ENCODE peak calls at places on chromosome 14, in six cellular contexts. One of them, this sample, is unnamed.
A peak's percentile ranks its signal among the peaks of the same experiment; 100 is the strongest.

GRCh38 chr14:39232554-39233415 is 930 bp upstream of the MIA2 start:
- DNase-seq in fibroblast of lung: peak; percentile 83
- DNase-seq in body of pancreas: no peak
- DNase-seq in WERI-Rb-1: no peak
- DNase-seq in aorta: peak; percentile 54
- DNase-seq in foreskin keratinocyte: no peak
- DNase-seq in this sample: no peak

GRCh38 chr14:103512701-103513611 is 9.7 kb downstream of the CKB start:
- DNase-seq in body of pancreas: peak; percentile 60
- DNase-seq in foreskin keratinocyte: peak; percentile 97
- DNase-seq in aorta: peak; percentile 91
- DNase-seq in WERI-Rb-1: peak; percentile 69
- DNase-seq in fibroblast of lung: peak; percentile 57
- DNase-seq in this sample: peak; percentile 95

GRCh38 chr14:103313704-103314103 is 20.3 kb upstream of the EIF5 start:
- DNase-seq in aorta: no peak
- DNase-seq in fibroblast of lung: no peak
- DNase-seq in WERI-Rb-1: no peak
- DNase-seq in body of pancreas: no peak
- DNase-seq in foreskin keratinocyte: no peak
- DNase-seq in this sample: no peak

GRCh38 chr14:89564291-89564957 is 147.4 kb upstream of the FOXN3 start:
- DNase-seq in foreskin keratinocyte: peak; percentile 28
- DNase-seq in aorta: no peak
- DNase-seq in body of pancreas: no peak
- DNase-seq in WERI-Rb-1: no peak
- DNase-seq in fibroblast of lung: no peak
- DNase-seq in this sample: no peak

GRCh38 chr14:93228550-93228949 is 21.5 kb downstream of the UBR7 start:
- DNase-seq in fibroblast of lung: no peak
- DNase-seq in WERI-Rb-1: no peak
- DNase-seq in foreskin keratinocyte: no peak
- DNase-seq in aorta: no peak
- DNase-seq in body of pancreas: no peak
- DNase-seq in this sample: no peak

GRCh38 chr14:94863366-94863765 is 93.5 kb upstream of the GSC start:
- DNase-seq in body of pancreas: no peak
- DNase-seq in WERI-Rb-1: no peak
- DNase-seq in fibroblast of lung: no peak
- DNase-seq in foreskin keratinocyte: no peak
- DNase-seq in aorta: no peak
- DNase-seq in this sample: no peak

GRCh38 chr14:58098507-58098906 is 53.5 kb downstream of the ARMH4 start:
- DNase-seq in body of pancreas: no peak
- DNase-seq in fibroblast of lung: no peak
- DNase-seq in foreskin keratinocyte: no peak
- DNase-seq in aorta: no peak
- DNase-seq in WERI-Rb-1: no peak
- DNase-seq in this sample: no peak

GRCh38 chr14:94112513-94113060 is 2.1 kb downstream of the IFI27 start:
- DNase-seq in WERI-Rb-1: no peak
- DNase-seq in foreskin keratinocyte: no peak
- DNase-seq in body of pancreas: no peak
- DNase-seq in aorta: no peak
- DNase-seq in fibroblast of lung: no peak
- DNase-seq in this sample: no peak

GRCh38 chr14:58455593-58456265 is 28.2 kb downstream of the KIAA0586 start:
- DNase-seq in foreskin keratinocyte: peak; percentile 90
- DNase-seq in fibroblast of lung: no peak
- DNase-seq in body of pancreas: no peak
- DNase-seq in aorta: no peak
- DNase-seq in WERI-Rb-1: no peak
- DNase-seq in this sample: peak; percentile 56

GRCh38 chr14:77311217-77311616 is 9.5 kb downstream of the POMT2 start:
- DNase-seq in WERI-Rb-1: peak; percentile 71
- DNase-seq in aorta: no peak
- DNase-seq in foreskin keratinocyte: peak; percentile 44
- DNase-seq in fibroblast of lung: peak; percentile 49
- DNase-seq in body of pancreas: no peak
- DNase-seq in this sample: peak; percentile 22

GRCh38 chr14:104931771-104932675 is 7.3 kb downstream of the PLD4 start:
- DNase-seq in fibroblast of lung: no peak
- DNase-seq in aorta: peak; percentile 48
- DNase-seq in WERI-Rb-1: no peak
- DNase-seq in foreskin keratinocyte: no peak
- DNase-seq in body of pancreas: peak; percentile 7
- DNase-seq in this sample: no peak

GRCh38 chr14:96735509-96735908 is 61.7 kb upstream of the VRK1 start:
- DNase-seq in WERI-Rb-1: no peak
- DNase-seq in fibroblast of lung: no peak
- DNase-seq in aorta: no peak
- DNase-seq in body of pancreas: no peak
- DNase-seq in foreskin keratinocyte: no peak
- DNase-seq in this sample: no peak

GRCh38 chr14:104545151-104545931 is 34.2 kb upstream of the C14orf180 start:
- DNase-seq in body of pancreas: no peak
- DNase-seq in WERI-Rb-1: no peak
- DNase-seq in fibroblast of lung: no peak
- DNase-seq in foreskin keratinocyte: no peak
- DNase-seq in aorta: no peak
- DNase-seq in this sample: no peak

GRCh38 chr14:103091041-103091882 is 3.3 kb upstream of the EXOC3L4 start:
- DNase-seq in aorta: no peak
- DNase-seq in body of pancreas: peak; percentile 82
- DNase-seq in foreskin keratinocyte: no peak
- DNase-seq in WERI-Rb-1: peak; percentile 83
- DNase-seq in fibroblast of lung: peak; percentile 48
- DNase-seq in this sample: no peak

GRCh38 chr14:64855732-64856527 is 23.8 kb downstream of the SPTB start:
- DNase-seq in aorta: no peak
- DNase-seq in body of pancreas: peak; percentile 44
- DNase-seq in WERI-Rb-1: no peak
- DNase-seq in foreskin keratinocyte: no peak
- DNase-seq in fibroblast of lung: no peak
- DNase-seq in this sample: no peak

GRCh38 chr14:77861201-77861600 is 61.3 kb downstream of the ADCK1 start:
- DNase-seq in body of pancreas: no peak
- DNase-seq in foreskin keratinocyte: no peak
- DNase-seq in WERI-Rb-1: no peak
- DNase-seq in fibroblast of lung: no peak
- DNase-seq in aorta: no peak
- DNase-seq in this sample: no peak

GRCh38 chr14:71290960-71291466 is 383.8 kb downstream of the PCNX1 start:
- DNase-seq in fibroblast of lung: peak; percentile 54
- DNase-seq in body of pancreas: no peak
- DNase-seq in foreskin keratinocyte: peak; percentile 95
- DNase-seq in WERI-Rb-1: no peak
- DNase-seq in aorta: no peak
- DNase-seq in this sample: peak; percentile 92

GRCh38 chr14:54177861-54178591 is 218.8 kb upstream of the CDKN3 start:
- DNase-seq in WERI-Rb-1: no peak
- DNase-seq in fibroblast of lung: no peak
- DNase-seq in body of pancreas: no peak
- DNase-seq in aorta: no peak
- DNase-seq in foreskin keratinocyte: no peak
- DNase-seq in this sample: no peak

GRCh38 chr14:99649643-99650042 is 4.7 kb downstream of the HHIPL1 start:
- DNase-seq in WERI-Rb-1: no peak
- DNase-seq in fibroblast of lung: no peak
- DNase-seq in aorta: no peak
- DNase-seq in body of pancreas: no peak
- DNase-seq in foreskin keratinocyte: no peak
- DNase-seq in this sample: no peak

GRCh38 chr14:68084256-68084655 is 264.7 kb downstream of the RAD51B start:
- DNase-seq in WERI-Rb-1: no peak
- DNase-seq in body of pancreas: no peak
- DNase-seq in foreskin keratinocyte: no peak
- DNase-seq in aorta: no peak
- DNase-seq in fibroblast of lung: peak; percentile 49
- DNase-seq in this sample: no peak

GRCh38 chr14:93035917-93036651 is 79.6 kb downstream of the ITPK1 start:
- DNase-seq in fibroblast of lung: peak; percentile 57
- DNase-seq in foreskin keratinocyte: no peak
- DNase-seq in aorta: no peak
- DNase-seq in WERI-Rb-1: no peak
- DNase-seq in body of pancreas: peak; percentile 28
- DNase-seq in this sample: no peak

GRCh38 chr14:26719514-26719913 is 121.7 kb upstream of the NOVA1 start:
- DNase-seq in foreskin keratinocyte: peak; percentile 50
- DNase-seq in fibroblast of lung: peak; percentile 29
- DNase-seq in aorta: no peak
- DNase-seq in body of pancreas: no peak
- DNase-seq in WERI-Rb-1: no peak
- DNase-seq in this sample: peak; percentile 64

GRCh38 chr14:104600805-104601204 is 3.8 kb downstream of the TMEM179 start:
- DNase-seq in foreskin keratinocyte: no peak
- DNase-seq in WERI-Rb-1: no peak
- DNase-seq in aorta: no peak
- DNase-seq in body of pancreas: no peak
- DNase-seq in fibroblast of lung: no peak
- DNase-seq in this sample: no peak

GRCh38 chr14:89509891-89510290 is 92.9 kb upstream of the FOXN3 start:
- DNase-seq in foreskin keratinocyte: peak; percentile 48
- DNase-seq in body of pancreas: no peak
- DNase-seq in WERI-Rb-1: no peak
- DNase-seq in aorta: no peak
- DNase-seq in fibroblast of lung: peak; percentile 39
- DNase-seq in this sample: no peak

GRCh38 chr14:95524706-95525512 is 8.5 kb upstream of the SYNE3 start:
- DNase-seq in aorta: no peak
- DNase-seq in body of pancreas: no peak
- DNase-seq in WERI-Rb-1: no peak
- DNase-seq in fibroblast of lung: no peak
- DNase-seq in foreskin keratinocyte: peak; percentile 81
- DNase-seq in this sample: peak; percentile 18

GRCh38 chr14:93702946-93703345 is 85.3 kb downstream of the PRIMA1 start:
- DNase-seq in WERI-Rb-1: no peak
- DNase-seq in body of pancreas: no peak
- DNase-seq in aorta: no peak
- DNase-seq in foreskin keratinocyte: no peak
- DNase-seq in fibroblast of lung: no peak
- DNase-seq in this sample: no peak

DNA sequence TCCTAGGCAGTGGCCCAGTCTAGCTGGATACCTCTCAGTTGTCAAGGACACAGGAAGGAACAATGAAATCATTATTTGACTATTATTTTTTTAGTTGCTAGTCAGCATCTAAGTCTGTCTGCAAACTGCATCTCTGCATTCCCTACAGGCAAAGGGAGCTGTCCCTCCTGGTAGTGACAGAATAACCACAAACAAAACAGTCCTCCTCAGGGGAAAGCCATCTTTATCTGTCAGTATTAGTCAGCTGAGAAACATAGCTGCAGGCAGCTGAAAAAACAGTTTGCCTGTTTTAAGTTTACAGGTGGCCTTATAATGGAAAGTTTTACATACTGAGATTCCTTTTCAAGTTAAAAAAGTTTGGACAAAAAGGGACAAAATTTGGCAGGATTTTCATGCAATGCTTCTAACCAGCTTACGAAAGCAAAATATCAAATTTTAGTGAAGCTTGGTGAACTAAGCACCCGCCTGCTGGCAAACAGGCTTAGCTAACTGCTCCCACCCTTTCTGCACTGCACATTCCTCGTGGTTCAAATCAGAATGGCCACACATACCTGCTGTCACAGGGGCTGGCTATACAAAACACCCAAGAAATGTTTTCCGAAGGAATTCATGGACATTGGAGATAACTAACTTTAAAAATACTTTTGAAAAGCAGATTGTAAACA is 29.4 kb downstream of the SLC25A21 start:
- DNase-seq in foreskin keratinocyte: peak; percentile 54
- DNase-seq in aorta: no peak
- DNase-seq in fibroblast of lung: peak; percentile 17
- DNase-seq in WERI-Rb-1: no peak
- DNase-seq in body of pancreas: no peak
- DNase-seq in this sample: no peak
- H3K27ac ChIP-seq in foreskin keratinocyte: no peak overlapping the region
- H3K27ac ChIP-seq in aorta: no peak overlapping the region
- H3K27ac ChIP-seq in fibroblast of lung: no peak overlapping the region
- H3K27ac ChIP-seq in WERI-Rb-1: no peak overlapping the region
- H3K27ac ChIP-seq in body of pancreas: no peak overlapping the region
- H3K27ac ChIP-seq in this sample: no peak overlapping the region

DNA sequence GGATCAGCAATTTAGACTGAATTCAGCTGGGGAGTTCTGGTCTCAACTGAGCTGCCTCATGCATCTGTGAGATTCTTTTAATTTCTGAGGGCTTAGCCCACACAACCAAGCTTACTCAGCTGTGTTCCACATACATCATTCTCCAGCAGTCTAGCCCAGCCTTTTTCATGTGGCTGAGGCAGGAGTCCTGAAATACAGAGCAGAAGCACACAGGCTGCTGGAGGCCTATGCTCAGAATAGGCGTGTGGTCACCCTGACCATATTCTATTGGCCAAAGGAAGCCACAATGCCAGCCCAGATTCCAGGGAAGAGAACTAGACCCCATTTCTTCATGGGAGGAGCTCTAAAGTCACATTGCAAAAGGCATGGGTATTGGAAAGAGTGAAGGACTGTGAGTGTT is 72.3 kb upstream of the DHRS4 start:
- DNase-seq in WERI-Rb-1: no peak
- DNase-seq in foreskin keratinocyte: no peak
- DNase-seq in fibroblast of lung: no peak
- DNase-seq in aorta: no peak
- DNase-seq in body of pancreas: no peak
- DNase-seq in this sample: no peak
- H3K27ac ChIP-seq in WERI-Rb-1: no peak overlapping the region
- H3K27ac ChIP-seq in foreskin keratinocyte: no peak overlapping the region
- H3K27ac ChIP-seq in fibroblast of lung: no peak overlapping the region
- H3K27ac ChIP-seq in aorta: no peak overlapping the region
- H3K27ac ChIP-seq in body of pancreas: no peak overlapping the region
- H3K27ac ChIP-seq in this sample: no peak overlapping the region

GRCh38 chr14:49594347-49595089 is 4.2 kb upstream of the LRR1 start:
- DNase-seq in fibroblast of lung: peak; percentile 74
- DNase-seq in foreskin keratinocyte: no peak
- DNase-seq in WERI-Rb-1: no peak
- DNase-seq in body of pancreas: peak; percentile 54
- DNase-seq in aorta: no peak
- DNase-seq in this sample: no peak
- H3K27ac ChIP-seq in fibroblast of lung: peak overlapping the region; percentile 34
- H3K27ac ChIP-seq in foreskin keratinocyte: no peak overlapping the region
- H3K27ac ChIP-seq in WERI-Rb-1: no peak overlapping the region
- H3K27ac ChIP-seq in body of pancreas: no peak overlapping the region
- H3K27ac ChIP-seq in aorta: no peak overlapping the region
- H3K27ac ChIP-seq in this sample: no peak overlapping the region

DNA sequence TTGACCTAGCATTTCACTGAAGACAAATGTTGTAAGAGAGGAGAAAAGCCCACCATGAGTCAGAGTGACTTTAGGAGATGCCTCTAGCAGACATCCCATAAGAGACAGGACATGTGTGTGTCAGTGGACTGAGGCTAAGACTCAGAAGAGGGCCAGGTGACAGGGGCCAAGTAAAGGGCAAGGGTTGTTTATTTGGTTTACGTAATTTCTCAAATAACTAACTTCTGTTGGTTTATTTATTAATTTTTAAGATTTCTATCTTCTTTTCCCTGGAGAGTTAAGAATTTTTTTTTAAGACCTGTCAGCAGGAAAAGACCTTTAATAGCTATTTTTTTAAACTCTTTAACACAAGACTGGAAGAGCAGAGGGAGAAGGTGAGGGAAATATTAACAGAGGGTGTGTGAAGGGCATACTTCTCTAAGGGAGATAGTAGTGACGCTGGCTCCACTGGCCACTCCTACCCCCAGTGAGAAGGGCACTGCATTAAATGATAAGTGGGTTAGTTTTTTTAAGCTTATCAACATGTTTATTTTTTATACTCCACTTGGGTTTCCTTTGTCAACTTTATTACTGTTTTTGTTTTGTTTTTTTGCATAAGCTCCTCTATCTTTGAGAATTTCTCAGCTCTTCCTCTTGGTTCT is 3.5 kb downstream of the PNP start:
- DNase-seq in fibroblast of lung: no peak
- DNase-seq in aorta: no peak
- DNase-seq in foreskin keratinocyte: no peak
- DNase-seq in body of pancreas: no peak
- DNase-seq in WERI-Rb-1: no peak
- DNase-seq in this sample: no peak
- H3K27ac ChIP-seq in fibroblast of lung: no peak overlapping the region
- H3K27ac ChIP-seq in aorta: no peak overlapping the region
- H3K27ac ChIP-seq in foreskin keratinocyte: no peak overlapping the region
- H3K27ac ChIP-seq in body of pancreas: peak overlapping the region; percentile 8
- H3K27ac ChIP-seq in WERI-Rb-1: no peak overlapping the region
- H3K27ac ChIP-seq in this sample: no peak overlapping the region

This sample was measured in epithelial cell of prostate.